ENCODE peak calls at places on chromosomes 4 and X, in six cellular contexts. L, B, S, X, M and P are unnamed samples.

GRCh38 chrX:96474357-96475125 is 210.1 kb upstream of the DIAPH2 start:
- DNase-seq in L (no peak), B (no peak), S (no peak), X (no peak), M (no peak), P (no peak)

GRCh38 chrX:48648299-48648698 is 35.3 kb upstream of the WAS start:
- DNase-seq in L (no peak), B (peak), S (no peak), X (no peak), M (peak), P (no peak)

GRCh38 chrX:95383778-95384177 is 1300.9 kb upstream of the DIAPH2 start:
- DNase-seq in L (no peak), B (no peak), S (no peak), X (no peak), M (no peak), P (no peak)

GRCh38 chrX:55450259-55450658 is 1.7 kb upstream of the MAGEH1 start:
- DNase-seq in L (peak), B (no peak), S (no peak), X (no peak), M (no peak), P (no peak)

GRCh38 chrX:14051416-14051815 is 21.7 kb upstream of the GEMIN8 start:
- DNase-seq in L (no peak), B (no peak), S (no peak), X (no peak), M (no peak), P (no peak)

GRCh38 chrX:17242470-17242869 is 132.5 kb upstream of the NHS start:
- DNase-seq in L (peak), B (peak), S (no peak), X (no peak), M (peak), P (no peak)

GRCh38 chrX:139077303-139078131 is 366.0 kb upstream of the FGF13 start:
- DNase-seq in L (no peak), B (peak), S (no peak), X (no peak), M (no peak), P (no peak)

GRCh38 chr4:185470503-185471195 is 884 bp downstream of the CCDC110 start:
- DNase-seq in L (peak), B (peak), S (peak), X (no peak), M (peak), P (no peak)

GRCh38 chrX:152817082-152817744 is 13.3 kb downstream of the CETN2 start:
- DNase-seq in L (peak), B (peak), S (no peak), X (no peak), M (peak), P (no peak)